ENCODE peak calls at places on chromosome 1, in seven cellular contexts. One of them, this sample, is unnamed.

GRCh38 chr1:63124666-63125191 is 197.6 kb upstream of the FOXD3 start:
- DNase-seq in putamen: peak; percentile 90
- DNase-seq in GM23338: no peak
- DNase-seq in T-helper 9 cell: no peak
- DNase-seq in adrenal gland: no peak
- DNase-seq in D721Med: no peak
- DNase-seq in activated T-helper 1 cell treated with Interleukin-2 at 50 U/mL for 16 hours: no peak
- DNase-seq in this sample: no peak

GRCh38 chr1:9922342-9922741 is 12.3 kb upstream of the CTNNBIP1 start:
- DNase-seq in putamen: no peak
- DNase-seq in GM23338: peak; percentile 38
- DNase-seq in T-helper 9 cell: no peak
- DNase-seq in adrenal gland: no peak
- DNase-seq in D721Med: no peak
- DNase-seq in activated T-helper 1 cell treated with Interleukin-2 at 50 U/mL for 16 hours: no peak
- DNase-seq in this sample: no peak

GRCh38 chr1:15994590-15995351 is 9.3 kb upstream of the SRARP start:
- DNase-seq in putamen: peak; percentile 71
- DNase-seq in GM23338: peak; percentile 61
- DNase-seq in T-helper 9 cell: peak; percentile 28
- DNase-seq in adrenal gland: peak; percentile 84
- DNase-seq in D721Med: no peak
- DNase-seq in activated T-helper 1 cell treated with Interleukin-2 at 50 U/mL for 16 hours: no peak
- DNase-seq in this sample: peak; percentile 62

GRCh38 chr1:169670836-169671235 is 40.6 kb downstream of the SELL start:
- DNase-seq in putamen: no peak
- DNase-seq in GM23338: no peak
- DNase-seq in T-helper 9 cell: no peak
- DNase-seq in adrenal gland: no peak
- DNase-seq in D721Med: no peak
- DNase-seq in activated T-helper 1 cell treated with Interleukin-2 at 50 U/mL for 16 hours: no peak
- DNase-seq in this sample: no peak

GRCh38 chr1:20284625-20285024 is 6.0 kb upstream of the VWA5B1 start:
- DNase-seq in putamen: no peak
- DNase-seq in GM23338: no peak
- DNase-seq in T-helper 9 cell: no peak
- DNase-seq in adrenal gland: no peak
- DNase-seq in D721Med: no peak
- DNase-seq in activated T-helper 1 cell treated with Interleukin-2 at 50 U/mL for 16 hours: no peak
- DNase-seq in this sample: no peak

GRCh38 chr1:36092166-36092797 is 3.6 kb downstream of the ADPRS start:
- DNase-seq in putamen: no peak
- DNase-seq in GM23338: no peak
- DNase-seq in T-helper 9 cell: no peak
- DNase-seq in adrenal gland: no peak
- DNase-seq in D721Med: no peak
- DNase-seq in activated T-helper 1 cell treated with Interleukin-2 at 50 U/mL for 16 hours: no peak
- DNase-seq in this sample: no peak

GRCh38 chr1:92854386-92854785 is 22.5 kb downstream of the RPL5 start:
- DNase-seq in putamen: no peak
- DNase-seq in GM23338: no peak
- DNase-seq in T-helper 9 cell: no peak
- DNase-seq in adrenal gland: no peak
- DNase-seq in D721Med: no peak
- DNase-seq in activated T-helper 1 cell treated with Interleukin-2 at 50 U/mL for 16 hours: no peak
- DNase-seq in this sample: no peak

GRCh38 chr1:52669696-52670095 is 28.5 kb downstream of the COA7 start:
- DNase-seq in putamen: no peak
- DNase-seq in GM23338: no peak
- DNase-seq in T-helper 9 cell: no peak
- DNase-seq in adrenal gland: no peak
- DNase-seq in D721Med: no peak
- DNase-seq in activated T-helper 1 cell treated with Interleukin-2 at 50 U/mL for 16 hours: no peak
- DNase-seq in this sample: no peak

GRCh38 chr1:156838972-156839371 is 19.9 kb downstream of the INSRR start:
- DNase-seq in putamen: no peak
- DNase-seq in GM23338: peak; percentile 69
- DNase-seq in T-helper 9 cell: peak; percentile 41
- DNase-seq in adrenal gland: no peak
- DNase-seq in D721Med: peak; percentile 68
- DNase-seq in activated T-helper 1 cell treated with Interleukin-2 at 50 U/mL for 16 hours: no peak
- DNase-seq in this sample: peak; percentile 67

GRCh38 chr1:235502601-235503332 is 1.5 kb downstream of the B3GALNT2 start:
- DNase-seq in putamen: no peak
- DNase-seq in GM23338: peak; percentile 34
- DNase-seq in T-helper 9 cell: no peak
- DNase-seq in adrenal gland: no peak
- DNase-seq in D721Med: no peak
- DNase-seq in activated T-helper 1 cell treated with Interleukin-2 at 50 U/mL for 16 hours: no peak
- DNase-seq in this sample: no peak

GRCh38 chr1:4303303-4303702 is 351.1 kb upstream of the AJAP1 start:
- DNase-seq in putamen: no peak
- DNase-seq in GM23338: no peak
- DNase-seq in T-helper 9 cell: no peak
- DNase-seq in adrenal gland: no peak
- DNase-seq in D721Med: no peak
- DNase-seq in activated T-helper 1 cell treated with Interleukin-2 at 50 U/mL for 16 hours: no peak
- DNase-seq in this sample: no peak

GRCh38 chr1:215523906-215524305 is 43.2 kb upstream of the KCTD3 start:
- DNase-seq in putamen: no peak
- DNase-seq in GM23338: no peak
- DNase-seq in T-helper 9 cell: no peak
- DNase-seq in adrenal gland: peak; percentile 64
- DNase-seq in D721Med: no peak
- DNase-seq in activated T-helper 1 cell treated with Interleukin-2 at 50 U/mL for 16 hours: no peak
- DNase-seq in this sample: no peak

GRCh38 chr1:208166340-208167138 is 77.6 kb downstream of the PLXNA2 start:
- DNase-seq in putamen: no peak
- DNase-seq in GM23338: peak; percentile 70
- DNase-seq in T-helper 9 cell: no peak
- DNase-seq in adrenal gland: no peak
- DNase-seq in D721Med: no peak
- DNase-seq in activated T-helper 1 cell treated with Interleukin-2 at 50 U/mL for 16 hours: no peak
- DNase-seq in this sample: peak; percentile 77

GRCh38 chr1:199422206-199422605 is 605.3 kb upstream of the NR5A2 start:
- DNase-seq in putamen: no peak
- DNase-seq in GM23338: peak; percentile 71
- DNase-seq in T-helper 9 cell: no peak
- DNase-seq in adrenal gland: no peak
- DNase-seq in D721Med: no peak
- DNase-seq in activated T-helper 1 cell treated with Interleukin-2 at 50 U/mL for 16 hours: no peak
- DNase-seq in this sample: peak; percentile 2

GRCh38 chr1:108551157-108551862 is 8.6 kb upstream of the EEIG2 start:
- DNase-seq in putamen: no peak
- DNase-seq in GM23338: no peak
- DNase-seq in T-helper 9 cell: no peak
- DNase-seq in adrenal gland: no peak
- DNase-seq in D721Med: no peak
- DNase-seq in activated T-helper 1 cell treated with Interleukin-2 at 50 U/mL for 16 hours: no peak
- DNase-seq in this sample: no peak

GRCh38 chr1:91759076-91759475 is 126.9 kb downstream of the TGFBR3 start:
- DNase-seq in putamen: no peak
- DNase-seq in GM23338: no peak
- DNase-seq in T-helper 9 cell: no peak
- DNase-seq in adrenal gland: no peak
- DNase-seq in D721Med: no peak
- DNase-seq in activated T-helper 1 cell treated with Interleukin-2 at 50 U/mL for 16 hours: no peak
- DNase-seq in this sample: no peak

GRCh38 chr1:58249729-58250586 is 296.6 kb downstream of the OMA1 start:
- DNase-seq in putamen: peak; percentile 52
- DNase-seq in GM23338: peak; percentile 92
- DNase-seq in T-helper 9 cell: no peak
- DNase-seq in adrenal gland: peak; percentile 62
- DNase-seq in D721Med: no peak
- DNase-seq in activated T-helper 1 cell treated with Interleukin-2 at 50 U/mL for 16 hours: no peak
- DNase-seq in this sample: peak; percentile 79

GRCh38 chr1:171141336-171142051 is 43.6 kb upstream of the FMO2 start:
- DNase-seq in putamen: peak; percentile 16
- DNase-seq in GM23338: peak; percentile 57
- DNase-seq in T-helper 9 cell: no peak
- DNase-seq in adrenal gland: peak; percentile 68
- DNase-seq in D721Med: no peak
- DNase-seq in activated T-helper 1 cell treated with Interleukin-2 at 50 U/mL for 16 hours: no peak
- DNase-seq in this sample: peak; percentile 24

GRCh38 chr1:2968471-2968881 is 52.8 kb upstream of the ACTRT2 start:
- DNase-seq in putamen: peak; percentile 88
- DNase-seq in GM23338: peak; percentile 9
- DNase-seq in T-helper 9 cell: no peak
- DNase-seq in adrenal gland: no peak
- DNase-seq in D721Med: no peak
- DNase-seq in activated T-helper 1 cell treated with Interleukin-2 at 50 U/mL for 16 hours: no peak
- DNase-seq in this sample: no peak

GRCh38 chr1:181061891-181062777 is 26.4 kb upstream of the IER5 start:
- DNase-seq in putamen: peak; percentile 20
- DNase-seq in GM23338: no peak
- DNase-seq in T-helper 9 cell: no peak
- DNase-seq in adrenal gland: no peak
- DNase-seq in D721Med: no peak
- DNase-seq in activated T-helper 1 cell treated with Interleukin-2 at 50 U/mL for 16 hours: no peak
- DNase-seq in this sample: no peak

GRCh38 chr1:225824522-225824921 is 14.6 kb downstream of the EPHX1 start:
- DNase-seq in putamen: no peak
- DNase-seq in GM23338: peak; percentile 46
- DNase-seq in T-helper 9 cell: no peak
- DNase-seq in adrenal gland: no peak
- DNase-seq in D721Med: no peak
- DNase-seq in activated T-helper 1 cell treated with Interleukin-2 at 50 U/mL for 16 hours: no peak
- DNase-seq in this sample: no peak

GRCh38 chr1:209473023-209473422 is 110.5 kb upstream of the CAMK1G start:
- DNase-seq in putamen: no peak
- DNase-seq in GM23338: peak; percentile 38
- DNase-seq in T-helper 9 cell: no peak
- DNase-seq in adrenal gland: no peak
- DNase-seq in D721Med: no peak
- DNase-seq in activated T-helper 1 cell treated with Interleukin-2 at 50 U/mL for 16 hours: no peak
- DNase-seq in this sample: no peak

GRCh38 chr1:3066250-3066711 is 2.7 kb upstream of the PRDM16 start:
- DNase-seq in putamen: no peak
- DNase-seq in GM23338: peak; percentile 62
- DNase-seq in T-helper 9 cell: no peak
- DNase-seq in adrenal gland: peak; percentile 68
- DNase-seq in D721Med: no peak
- DNase-seq in activated T-helper 1 cell treated with Interleukin-2 at 50 U/mL for 16 hours: no peak
- DNase-seq in this sample: no peak

GRCh38 chr1:247281001-247281574 is 25.2 kb downstream of the VN1R5 start:
- DNase-seq in putamen: no peak
- DNase-seq in GM23338: no peak
- DNase-seq in T-helper 9 cell: no peak
- DNase-seq in adrenal gland: no peak
- DNase-seq in D721Med: no peak
- DNase-seq in activated T-helper 1 cell treated with Interleukin-2 at 50 U/mL for 16 hours: no peak
- DNase-seq in this sample: no peak

GRCh38 chr1:198318092-198318491 is 161.3 kb downstream of the NEK7 start:
- DNase-seq in putamen: no peak
- DNase-seq in GM23338: no peak
- DNase-seq in T-helper 9 cell: no peak
- DNase-seq in adrenal gland: no peak
- DNase-seq in D721Med: no peak
- DNase-seq in activated T-helper 1 cell treated with Interleukin-2 at 50 U/mL for 16 hours: no peak
- DNase-seq in this sample: no peak

GRCh38 chr1:111275079-111275478 is 15.6 kb upstream of the CHIA start:
- DNase-seq in putamen: peak; percentile 73
- DNase-seq in GM23338: no peak
- DNase-seq in T-helper 9 cell: no peak
- DNase-seq in adrenal gland: no peak
- DNase-seq in D721Med: no peak
- DNase-seq in activated T-helper 1 cell treated with Interleukin-2 at 50 U/mL for 16 hours: no peak
- DNase-seq in this sample: peak; percentile 14

GRCh38 chr1:21232044-21232443 is 55.3 kb upstream of the EIF4G3 start:
- DNase-seq in putamen: no peak
- DNase-seq in GM23338: peak; percentile 78
- DNase-seq in T-helper 9 cell: peak; percentile 23
- DNase-seq in adrenal gland: peak; percentile 80
- DNase-seq in D721Med: no peak
- DNase-seq in activated T-helper 1 cell treated with Interleukin-2 at 50 U/mL for 16 hours: no peak
- DNase-seq in this sample: peak; percentile 66

GRCh38 chr1:234208791-234209190 is 164.5 kb upstream of the COA6 start:
- DNase-seq in putamen: no peak
- DNase-seq in GM23338: no peak
- DNase-seq in T-helper 9 cell: no peak
- DNase-seq in adrenal gland: no peak
- DNase-seq in D721Med: no peak
- DNase-seq in activated T-helper 1 cell treated with Interleukin-2 at 50 U/mL for 16 hours: no peak
- DNase-seq in this sample: no peak

GRCh38 chr1:230572121-230573083 is 69.9 kb upstream of the COG2 start:
- DNase-seq in putamen: peak; percentile 2
- DNase-seq in GM23338: peak; percentile 33
- DNase-seq in T-helper 9 cell: no peak
- DNase-seq in adrenal gland: no peak
- DNase-seq in D721Med: no peak
- DNase-seq in activated T-helper 1 cell treated with Interleukin-2 at 50 U/mL for 16 hours: no peak
- DNase-seq in this sample: no peak

GRCh38 chr1:68313736-68314594 is 81.6 kb upstream of the WLS start:
- DNase-seq in putamen: no peak
- DNase-seq in GM23338: no peak
- DNase-seq in T-helper 9 cell: no peak
- DNase-seq in adrenal gland: no peak
- DNase-seq in D721Med: no peak
- DNase-seq in activated T-helper 1 cell treated with Interleukin-2 at 50 U/mL for 16 hours: no peak
- DNase-seq in this sample: no peak

GRCh38 chr1:42774928-42775549 is 8.0 kb downstream of the C1orf50 start:
- DNase-seq in putamen: no peak
- DNase-seq in GM23338: no peak
- DNase-seq in T-helper 9 cell: no peak
- DNase-seq in adrenal gland: no peak
- DNase-seq in D721Med: no peak
- DNase-seq in activated T-helper 1 cell treated with Interleukin-2 at 50 U/mL for 16 hours: no peak
- DNase-seq in this sample: no peak

GRCh38 chr1:25810341-25811299 is 9.1 kb upstream of the MTFR1L start:
- DNase-seq in putamen: no peak
- DNase-seq in GM23338: peak; percentile 90
- DNase-seq in T-helper 9 cell: peak; percentile 80
- DNase-seq in adrenal gland: peak; percentile 87
- DNase-seq in D721Med: peak; percentile 59
- DNase-seq in activated T-helper 1 cell treated with Interleukin-2 at 50 U/mL for 16 hours: peak; percentile 61
- DNase-seq in this sample: peak; percentile 93

GRCh38 chr1:98049370-98050115 is 128.7 kb upstream of the DPYD start:
- DNase-seq in putamen: peak; percentile 47
- DNase-seq in GM23338: peak; percentile 51
- DNase-seq in T-helper 9 cell: no peak
- DNase-seq in adrenal gland: peak; percentile 82
- DNase-seq in D721Med: no peak
- DNase-seq in activated T-helper 1 cell treated with Interleukin-2 at 50 U/mL for 16 hours: no peak
- DNase-seq in this sample: peak; percentile 20

GRCh38 chr1:167605576-167605975 is 24.5 kb upstream of the RCSD1 start:
- DNase-seq in putamen: no peak
- DNase-seq in GM23338: no peak
- DNase-seq in T-helper 9 cell: no peak
- DNase-seq in adrenal gland: no peak
- DNase-seq in D721Med: no peak
- DNase-seq in activated T-helper 1 cell treated with Interleukin-2 at 50 U/mL for 16 hours: no peak
- DNase-seq in this sample: no peak